ENCODE peak calls at places on chromosome 20, in four cellular contexts. V, P, D and Y are unnamed samples. For H3K4me1, the result is how much of the 10 kb centered on the place peaks cover.

GRCh38 chr20:409697-410559 is 1.8 kb downstream of the RBCK1 start:
- DNase-seq in V (no peak), P (no peak), D (no peak), Y (no peak)

GRCh38 chr20:10385850-10386544 is 48.0 kb downstream of the MKKS start:
- DNase-seq in V (no peak), P (no peak), D (no peak), Y (no peak)

GRCh38 chr20:8633366-8633765 is 435.5 kb upstream of the PLCB4 start:
- DNase-seq in V (no peak), P (no peak), D (no peak), Y (no peak)

GRCh38 chr20:24577271-24577909 is 108.0 kb downstream of the SYNDIG1 start:
- DNase-seq in V (no peak), P (no peak), D (no peak), Y (no peak)

GRCh38 chr20:22582960-22583772 is 1.2 kb downstream of the FOXA2 start:
- DNase-seq in V (no peak), P (no peak), D (peak), Y (no peak)

GRCh38 chr20:63695419-63696310 is 787 bp upstream of the TNFRSF6B start:
- DNase-seq in V (no peak), P (peak), D (no peak), Y (peak)

GRCh38 chr20:38875170-38875993 is 50.8 kb upstream of the FAM83D start:
- DNase-seq in V (no peak), P (no peak), D (no peak), Y (peak)

GRCh38 chr20:57412347-57413029 is 21.3 kb downstream of the RBM38 start:
- DNase-seq in V (no peak), P (no peak), D (no peak), Y (no peak)

GRCh38 chr20:48649104-48649626 is 178.6 kb downstream of the PREX1 start:
- DNase-seq in V (no peak), P (no peak), D (no peak), Y (no peak)

GRCh38 chr20:14604143-14604542 is 266.7 kb upstream of the FLRT3 start:
- DNase-seq in V (no peak), P (no peak), D (no peak), Y (no peak)

GRCh38 chr20:11780765-11781369 is 136.8 kb upstream of the BTBD3 start:
- DNase-seq in V (no peak), P (no peak), D (no peak), Y (no peak)

GRCh38 chr20:35743693-35744491 is 1.8 kb upstream of the RBM39 start:
- DNase-seq in V (no peak), P (no peak), D (peak), Y (peak)

GRCh38 chr20:53162251-53162835 is 190.2 kb downstream of the TSHZ2 start:
- DNase-seq in V (peak), P (no peak), D (no peak), Y (peak)

GRCh38 chr20:38119446-38119845 is 45.6 kb downstream of the TGM2 start:
- DNase-seq in V (no peak), P (no peak), D (no peak), Y (no peak)

GRCh38 chr20:7387638-7388193 is 552.5 kb downstream of the HAO1 start:
- DNase-seq in V (no peak), P (no peak), D (no peak), Y (no peak)

GRCh38 chr20:23019403-23019802 is 15.7 kb upstream of the SSTR4 start:
- DNase-seq in V (no peak), P (no peak), D (no peak), Y (no peak)

GRCh38 chr20:17871181-17871580 is 97.4 kb downstream of the SNX5 start:
- DNase-seq in V (no peak), P (no peak), D (no peak), Y (no peak)

GRCh38 chr20:49290608-49291191 is 12.8 kb upstream of the ZNFX1 start:
- DNase-seq in V (no peak), P (no peak), D (no peak), Y (no peak)

GRCh38 chr20:55079917-55080316 is 604.5 kb downstream of the DOK5 start:
- DNase-seq in V (no peak), P (no peak), D (no peak), Y (no peak)

GRCh38 chr20:55567826-55568225 is 437.5 kb downstream of the CBLN4 start:
- DNase-seq in V (peak), P (no peak), D (no peak), Y (no peak)

GRCh38 chr20:51960004-51960403 is 157.7 kb upstream of the SALL4 start:
- DNase-seq in V (no peak), P (no peak), D (no peak), Y (no peak)

GRCh38 chr20:63755933-63756647 is 16.5 kb downstream of the SLC2A4RG start:
- DNase-seq in V (no peak), P (peak), D (no peak), Y (no peak)

GRCh38 chr20:8860011-8860495 is 208.8 kb upstream of the PLCB4 start:
- DNase-seq in V (peak), P (no peak), D (no peak), Y (no peak)

GRCh38 chr20:19889011-19889953 is 127.9 kb upstream of the NAA20 start:
- DNase-seq in V (peak), P (peak), D (no peak), Y (peak)

GRCh38 chr20:24651973-24652340 is 182.5 kb downstream of the SYNDIG1 start:
- DNase-seq in V (no peak), P (no peak), D (no peak), Y (no peak)

GRCh38 chr20:20568604-20569205 is 143.7 kb downstream of the RALGAPA2 start:
- DNase-seq in V (no peak), P (no peak), D (no peak), Y (peak)

GRCh38 chr20:64077541-64077875 is 1.8 kb downstream of the RGS19 start:
- DNase-seq in V (no peak), P (no peak), D (no peak), Y (no peak)

GRCh38 chr20:57199656-57200405 is 66.6 kb downstream of the BMP7 start:
- DNase-seq in V (no peak), P (no peak), D (no peak), Y (no peak)

GRCh38 chr20:60116128-60116909 is 158.1 kb downstream of the CDH26 start:
- DNase-seq in V (no peak), P (no peak), D (no peak), Y (no peak)

GRCh38 chr20:38764563-38765355 is 16.5 kb downstream of the ACTR5 start:
- DNase-seq in V (peak), P (no peak), D (no peak), Y (peak)

GRCh38 chr20:21430031-21430430 is 32.7 kb upstream of the NKX2-4 start:
- DNase-seq in V (no peak), P (no peak), D (no peak), Y (no peak)

GRCh38 chr20:53331151-53331973 is 262.3 kb downstream of the ZNF217 start:
- DNase-seq in V (peak), P (no peak), D (no peak), Y (peak)

GRCh38 chr20:34472246-34472925 is 43.8 kb upstream of the DYNLRB1 start:
- DNase-seq in V (peak), P (no peak), D (no peak), Y (no peak)

GRCh38 chr20:10972219-10972860 is 298.5 kb upstream of the JAG1 start:
- DNase-seq in V (no peak), P (no peak), D (no peak), Y (no peak)

GRCh38 chr20:7841967-7842301 is 98.3 kb downstream of the HAO1 start:
- DNase-seq in V (peak), P (no peak), D (no peak), Y (no peak)

GRCh38 chr20:53748821-53749402 is 155.3 kb upstream of the ZNF217 start:
- DNase-seq in V (peak), P (no peak), D (no peak), Y (no peak)

GRCh38 chr20:17520583-17520982 is 10.6 kb downstream of the BFSP1 start:
- DNase-seq in V (no peak), P (no peak), D (no peak), Y (no peak)

GRCh38 chr20:15699431-15700146 is 873.7 kb downstream of the KIF16B start:
- DNase-seq in V (peak), P (no peak), D (no peak), Y (peak)

GRCh38 chr20:51938557-51939324 is 136.4 kb upstream of the SALL4 start:
- DNase-seq in V (no peak), P (no peak), D (no peak), Y (no peak)

GRCh38 chr20:47790032-47790965 is 5.0 kb upstream of the SULF2 start:
- DNase-seq in V (peak), P (peak), D (no peak), Y (no peak)

GRCh38 chr20:4187147-4187546 is 171.8 kb upstream of the RNF24 start:
- DNase-seq in V (no peak), P (no peak), D (peak), Y (no peak)

GRCh38 chr20:4189375-4189774 is 174.0 kb upstream of the RNF24 start:
- DNase-seq in V (no peak), P (no peak), D (no peak), Y (no peak)

GRCh38 chr20:4193053-4193452 is 177.7 kb upstream of the RNF24 start:
- DNase-seq in V (peak), P (no peak), D (no peak), Y (no peak)

GRCh38 chr20:4192378-4193048 is 177.2 kb upstream of the RNF24 start:
- DNase-seq in V (peak), P (no peak), D (no peak), Y (no peak)

GRCh38 chr20:4190792-4191519 is 175.6 kb upstream of the RNF24 start:
- DNase-seq in V (peak), P (no peak), D (no peak), Y (no peak)
- H3K27ac ChIP-seq in V (no peak), P (no peak), D (no peak), Y (no peak)

GRCh38 chr20:58692579-58693225 is at the start of gene NPEPL1:
- DNase-seq in V (peak), P (peak), D (peak), Y (peak)
- H3K4me3 ChIP-seq in V (no peak), P (peak), D (peak), Y (no peak)

GRCh38 chr20:40186826-40187225 is 502.2 kb downstream of the MAFB start:
- DNase-seq in V (no peak), P (no peak), D (no peak), Y (no peak)
- H3K4me1 ChIP-seq in V (under half), P (under half), D (under half), Y (under half)

DNA sequence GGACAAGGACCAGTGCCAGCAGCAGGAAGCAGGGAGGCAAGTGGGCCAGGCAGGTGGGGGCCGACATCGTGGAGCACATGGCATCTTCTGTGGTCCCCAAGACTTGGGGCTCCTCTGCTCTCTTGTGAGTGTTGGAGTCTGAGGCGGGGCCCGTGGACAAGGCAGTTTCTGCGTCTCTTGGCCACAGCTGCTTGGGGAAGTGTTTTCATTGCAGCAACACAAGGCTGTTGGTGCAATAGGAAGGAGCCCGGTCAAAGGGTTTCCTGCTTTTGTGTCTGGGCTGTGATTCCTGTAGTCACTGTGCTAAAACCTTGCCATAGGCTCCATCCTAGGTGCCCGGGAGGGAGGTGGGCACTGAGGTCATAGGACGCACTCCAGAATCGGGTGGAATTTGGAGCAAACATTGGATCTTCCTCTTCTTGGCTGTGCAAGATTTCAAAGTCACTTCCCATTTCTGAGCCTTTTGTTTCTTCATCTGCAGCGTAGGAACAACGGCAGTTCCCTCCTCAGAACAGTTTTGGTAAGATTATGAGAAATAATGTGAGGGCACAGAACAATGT is at the start of gene SIRPB2:
- DNase-seq in V (no peak), P (peak), D (peak), Y (peak)
- H3K27ac ChIP-seq in V (peak), P (peak), D (peak), Y (peak)

GRCh38 chr20:31967830-31968249 is at the start of gene XKR7:
- DNase-seq in V (no peak), P (no peak), D (peak), Y (no peak)
- H3K4me3 ChIP-seq in V (no peak), P (no peak), D (peak), Y (no peak)

DNA sequence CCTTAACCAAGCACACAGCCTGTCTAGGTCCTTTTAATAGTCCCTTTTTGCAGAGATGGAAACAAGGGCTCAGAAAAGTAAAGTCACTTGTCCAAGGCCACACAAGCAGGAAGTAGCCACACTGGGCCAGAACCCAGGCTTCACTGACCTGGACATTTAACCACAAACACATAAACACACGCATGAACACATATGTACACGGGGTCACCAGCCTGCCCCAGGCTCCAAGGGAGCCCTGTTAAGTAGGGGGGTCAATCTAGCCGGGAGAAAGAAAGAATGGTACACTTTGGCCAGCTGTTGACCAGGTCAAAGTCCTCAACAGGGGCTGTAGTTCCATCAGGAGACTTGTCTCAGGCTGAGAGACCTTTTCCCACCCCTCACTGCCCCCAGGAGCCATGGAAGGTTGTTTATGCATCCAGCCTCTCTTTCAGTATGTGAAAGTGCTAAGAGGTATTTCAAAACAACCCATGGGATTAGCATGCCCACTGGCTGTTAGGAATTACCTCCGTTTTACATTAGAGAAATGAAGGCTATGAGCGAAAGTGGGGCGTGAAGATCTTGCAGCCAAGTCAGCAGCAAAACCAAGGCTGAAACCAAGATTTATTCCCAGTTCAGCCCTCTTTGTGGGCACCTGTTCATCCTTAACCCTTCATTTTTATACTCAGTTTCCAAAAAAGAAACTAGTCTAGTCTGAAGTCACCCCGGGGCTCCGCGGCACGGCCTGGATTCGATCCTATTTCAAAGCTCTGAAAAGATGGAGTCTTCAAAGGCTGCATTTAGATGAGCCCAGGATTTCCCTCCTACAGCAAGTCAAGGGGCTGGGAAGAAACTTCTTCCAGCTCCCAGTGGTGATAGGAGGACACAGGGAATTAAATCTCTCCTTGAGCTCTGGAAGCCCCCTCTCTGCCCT is 9.8 kb downstream of the SDC4 start:
- DNase-seq in V (no peak), P (no peak), D (no peak), Y (no peak)
- H3K4me1 ChIP-seq in V (half or more), P (under half), D (half or more), Y (half or more)

GRCh38 chr20:45595235-45595634 is 16.2 kb upstream of the WFDC8 start:
- DNase-seq in V (no peak), P (no peak), D (peak), Y (no peak)
- H3K27ac ChIP-seq in V (no peak), P (no peak), D (no peak), Y (no peak)

GRCh38 chr20:50413088-50413500 is 97.1 kb upstream of the PTPN1 start:
- DNase-seq in V (no peak), P (no peak), D (no peak), Y (no peak)
- H3K4me3 ChIP-seq in V (no peak), P (no peak), D (no peak), Y (no peak)